ENCODE peak calls at places on chromosomes 11 and 22, in five cellular contexts. T is A549, P is body of pancreas, S is ovary, F is heart left ventricle. N is an unnamed sample.
A peak's percentile ranks its signal among the peaks of the same experiment; 100 is the strongest.

GRCh38 chr11:20087118-20087521 is 73.2 kb downstream of the DBX1 start:
- DNase-seq in F (no peak), S (no peak), P (no peak), T (no peak), N (no peak)

GRCh38 chr11:64627371-64627770 is 36.4 kb downstream of the SLC22A12 start:
- DNase-seq in P (no peak), S (no peak), F (no peak), T (no peak), N (no peak)

GRCh38 chr11:16603245-16603644 is 135.2 kb upstream of the C11orf58 start:
- DNase-seq in P (no peak), S (no peak), F (no peak), T (no peak), N (no peak)

GRCh38 chr11:62387381-62387780 is 31.5 kb upstream of the SCGB1A1 start:
- DNase-seq in S (no peak), F (no peak), P (no peak), T (no peak), N (no peak)

GRCh38 chr11:97742717-97743116 is 1278.0 kb upstream of the CNTN5 start:
- DNase-seq in T (no peak), P (no peak), F (no peak), S (no peak), N (no peak)

GRCh38 chr11:109971184-109971523 is 122.0 kb upstream of the ZC3H12C start:
- DNase-seq in T (no peak), P (no peak), S (no peak), F (no peak), N (no peak)

GRCh38 chr11:70782401-70782913 is 384.1 kb downstream of the CTTN start:
- DNase-seq in P (no peak), T (no peak), F (no peak), S (no peak), N (no peak)

GRCh38 chr11:10858505-10859360 is 880 bp upstream of the ZBED5 start:
- DNase-seq in F (peak; percentile 84), S (no peak), T (no peak), P (peak; percentile 70), N (peak; percentile 65)

GRCh38 chr11:25159341-25159740 is 662.5 kb downstream of the LUZP2 start:
- DNase-seq in S (no peak), T (no peak), F (no peak), P (no peak), N (no peak)

GRCh38 chr22:19928207-19928606 is 13.4 kb upstream of the COMT start:
- DNase-seq in S (no peak), T (no peak), F (no peak), P (no peak), N (no peak)

GRCh38 chr11:78033040-78033439 is 10.0 kb upstream of the KCTD14 start:
- DNase-seq in S (no peak), T (no peak), F (no peak), P (no peak), N (no peak)

GRCh38 chr11:6576471-6577373 is 26.7 kb downstream of the RRP8 start:
- DNase-seq in F (no peak), T (no peak), S (peak; percentile 77), P (no peak), N (no peak)

GRCh38 chr11:46281374-46281831 is 3.9 kb downstream of the CREB3L1 start:
- DNase-seq in S (peak; percentile 30), P (no peak), F (no peak), T (no peak), N (no peak)

GRCh38 chr22:50260801-50261614 is 475 bp downstream of the MAPK12 start:
- DNase-seq in P (no peak), T (no peak), S (no peak), F (no peak), N (no peak)

GRCh38 chr22:50262973-50263617 is 1.6 kb upstream of the MAPK12 start:
- DNase-seq in S (no peak), P (no peak), T (no peak), F (no peak), N (no peak)

GRCh38 chr22:50260434-50260800 is 1.1 kb downstream of the MAPK12 start:
- DNase-seq in F (no peak), T (no peak), S (no peak), P (no peak), N (no peak)

GRCh38 chr22:50262460-50262911 is 1.0 kb upstream of the MAPK12 start:
- DNase-seq in T (no peak), P (no peak), S (no peak), F (no peak), N (no peak)

GRCh38 chr22:50261615-50262459 is at the start of gene MAPK12:
- DNase-seq in T (no peak), F (no peak), P (no peak), S (peak; percentile 68), N (no peak)
- H3K4me3 ChIP-seq in T (peak within 1 kb of the TSS; percentile 90), F (peak within 1 kb of the TSS; percentile 48), P (no peak within 1 kb of the TSS), S (peak within 1 kb of the TSS; percentile 48), N (peak within 1 kb of the TSS; percentile 68)

GRCh38 chr11:122145715-122146274 is 29.8 kb upstream of the BLID start:
- DNase-seq in T (no peak), P (no peak), S (no peak), F (no peak), N (no peak)
- H3K27ac ChIP-seq in T (peak overlapping the region; percentile 18), P (no peak overlapping the region), S (no peak overlapping the region), F (no peak overlapping the region), N (no peak overlapping the region)

GRCh38 chr22:37570661-37570976 is 9.3 kb downstream of the LGALS2 start:
- DNase-seq in S (no peak), P (no peak), F (no peak), T (no peak), N (no peak)

GRCh38 chr22:37571992-37572373 is 7.9 kb downstream of the LGALS2 start:
- DNase-seq in P (no peak), T (no peak), S (no peak), F (no peak), N (no peak)

GRCh38 chr22:37569921-37570660 is 9.8 kb downstream of the LGALS2 start:
- DNase-seq in S (no peak), T (no peak), P (peak; percentile 97), F (no peak), N (no peak)

GRCh38 chr22:37569009-37569920 is 9.0 kb downstream of the CDC42EP1 start:
- DNase-seq in P (peak; percentile 93), F (no peak), T (no peak), S (no peak), N (peak; percentile 82)

GRCh38 chr22:37571258-37571991 is 8.5 kb downstream of the LGALS2 start:
- DNase-seq in P (peak; percentile 57), T (peak; percentile 62), F (no peak), S (no peak), N (no peak)
- TF ChIP-seq CTCF in P (no peak), T (no peak), F (no peak), S (no peak), N (peak; percentile 23)

DNA sequence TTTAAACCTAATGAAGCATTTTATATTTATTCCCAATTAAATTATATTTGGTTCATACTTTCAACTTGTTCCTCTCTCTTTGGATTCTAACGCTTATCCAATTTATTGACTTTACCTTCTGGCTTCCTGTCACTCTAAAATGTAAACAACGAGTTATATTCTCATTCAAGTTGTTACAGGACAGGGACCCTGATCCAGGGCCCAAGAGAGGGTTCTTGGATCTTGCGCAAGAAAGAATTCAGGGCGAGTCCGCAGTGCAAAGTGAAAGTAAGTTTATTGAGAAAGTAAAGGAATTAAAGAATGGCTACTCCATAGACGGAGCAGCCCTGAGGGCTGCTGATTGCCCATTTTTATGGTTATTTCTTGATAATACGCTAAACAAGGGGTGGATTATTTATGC is 405.6 kb upstream of the API5 start:
- DNase-seq in T (no peak), S (no peak), F (no peak), P (no peak), N (no peak)
- H3K4me3 ChIP-seq in T (peak overlapping the region; percentile 29), S (no peak overlapping the region), F (no peak overlapping the region), P (no peak overlapping the region), N (no peak overlapping the region)

GRCh38 chr11:32043737-32044515 is 46.9 kb upstream of the RCN1 start:
- DNase-seq in F (no peak), P (no peak), S (no peak), T (no peak), N (no peak)
- H3K27ac ChIP-seq in F (no peak overlapping the region), P (no peak overlapping the region), S (no peak overlapping the region), T (no peak overlapping the region), N (no peak overlapping the region)

GRCh38 chr22:17117890-17118289 is 3.3 kb downstream of the TMEM121B start:
- DNase-seq in S (no peak), T (no peak), F (no peak), P (no peak), N (peak; percentile 37)

GRCh38 chr22:17120281-17120680 is 879 bp downstream of the TMEM121B start:
- DNase-seq in F (peak; percentile 84), S (peak; percentile 55), T (no peak), P (peak; percentile 68), N (no peak)

GRCh38 chr22:17120711-17121234 is 387 bp downstream of the TMEM121B start:
- DNase-seq in T (no peak), P (no peak), S (no peak), F (peak; percentile 64), N (no peak)

GRCh38 chr22:17118342-17118741 is 2.8 kb downstream of the TMEM121B start:
- DNase-seq in F (no peak), S (no peak), T (no peak), P (no peak), N (no peak)

GRCh38 chr22:17119481-17120202 is 1.5 kb downstream of the TMEM121B start:
- DNase-seq in F (peak; percentile 75), T (no peak), P (peak; percentile 43), S (no peak), N (no peak)
- TF ChIP-seq CTCF in F (peak; percentile 40), T (peak; percentile 10), P (no peak), S (no peak), N (peak; percentile 64)

GRCh38 chr22:41285820-41286638 is at the start of gene RANGAP1:
- DNase-seq in S (peak; percentile 96), P (peak; percentile 98), T (peak; percentile 92), F (peak; percentile 99), N (peak; percentile 98)
- H3K4me3 ChIP-seq in S (peak within 1 kb of the TSS; percentile 97), P (peak within 1 kb of the TSS; percentile 98), T (peak within 1 kb of the TSS; percentile 97), F (peak within 1 kb of the TSS; percentile 77), N (peak within 1 kb of the TSS; percentile 88)